ENCODE peak calls at places on chromosome 16, in four cellular contexts. F is left ventricle myocardium inferior, O is fibroblast of lung, K is heart left ventricle. X is an unnamed sample.

GRCh38 chr16:21060027-21060510 is 90.6 kb downstream of the DNAH3 start:
- DNase-seq in F (no peak), O (no peak), K (no peak), X (no peak)

GRCh38 chr16:72442381-72443158 is 270.6 kb upstream of the PMFBP1 start:
- DNase-seq in F (no peak), O (peak; percentile 42), K (no peak), X (no peak)

GRCh38 chr16:50253511-50253903 is 12.8 kb upstream of the ADCY7 start:
- DNase-seq in F (no peak), O (no peak), K (no peak), X (no peak)

GRCh38 chr16:4723071-4723767 is 10.9 kb downstream of the ANKS3 start:
- DNase-seq in F (no peak), O (peak; percentile 92), K (no peak), X (no peak)

GRCh38 chr16:89413811-89414585 is 76.4 kb downstream of the ANKRD11 start:
- DNase-seq in F (peak; percentile 47), O (no peak), K (no peak), X (no peak)

GRCh38 chr16:88077328-88078108 is 126.3 kb downstream of the BANP start:
- DNase-seq in F (peak; percentile 48), O (no peak), K (peak; percentile 67), X (peak; percentile 90)

GRCh38 chr16:79519448-79519847 is 81.1 kb downstream of the MAF start:
- DNase-seq in F (peak; percentile 33), O (no peak), K (peak; percentile 49), X (no peak)

GRCh38 chr16:87054856-87055255 is 262.3 kb downstream of the C16orf95 start:
- DNase-seq in F (no peak), O (no peak), K (no peak), X (no peak)

GRCh38 chr16:3456374-3456773 is 12.9 kb downstream of the NAA60 start:
- DNase-seq in F (no peak), O (no peak), K (no peak), X (no peak)

GRCh38 chr16:23587726-23588125 is 8.4 kb downstream of the NDUFAB1 start:
- DNase-seq in F (peak; percentile 36), O (peak; percentile 97), K (no peak), X (no peak)

GRCh38 chr16:77499373-77500285 is 64.8 kb upstream of the ADAMTS18 start:
- DNase-seq in F (peak; percentile 13), O (peak; percentile 71), K (peak; percentile 33), X (peak; percentile 15)

GRCh38 chr16:50323335-50324011 is 45.3 kb downstream of the BRD7 start:
- DNase-seq in F (no peak), O (peak; percentile 42), K (no peak), X (no peak)

GRCh38 chr16:53121666-53122065 is 66.9 kb downstream of the CHD9 start:
- DNase-seq in F (no peak), O (no peak), K (no peak), X (no peak)

GRCh38 chr16:14097182-14097951 is 26.2 kb downstream of the MRTFB start:
- DNase-seq in F (no peak), O (no peak), K (no peak), X (peak; percentile 98)

GRCh38 chr16:87487361-87487924 is 5.4 kb downstream of the ZCCHC14 start:
- DNase-seq in F (peak; percentile 39), O (peak; percentile 28), K (peak; percentile 56), X (no peak)

GRCh38 chr16:15521390-15521757 is 87.0 kb downstream of the BMERB1 start:
- DNase-seq in F (no peak), O (no peak), K (no peak), X (no peak)

GRCh38 chr16:47143329-47143676 is 442 bp downstream of the NETO2 start:
- DNase-seq in F (peak; percentile 47), O (peak; percentile 63), K (peak; percentile 57), X (peak; percentile 34)

GRCh38 chr16:4217246-4218131 is 24.4 kb downstream of the SRL start:
- DNase-seq in F (peak; percentile 80), O (no peak), K (peak; percentile 93), X (peak; percentile 73)

GRCh38 chr16:84540194-84540593 is 35.7 kb upstream of the MEAK7 start:
- DNase-seq in F (no peak), O (no peak), K (no peak), X (no peak)

GRCh38 chr16:84535408-84535807 is 30.9 kb upstream of the MEAK7 start:
- DNase-seq in F (no peak), O (no peak), K (no peak), X (no peak)

GRCh38 chr16:84535851-84536250 is 31.4 kb upstream of the MEAK7 start:
- DNase-seq in F (no peak), O (no peak), K (no peak), X (no peak)

GRCh38 chr16:84538441-84538840 is 34.0 kb upstream of the MEAK7 start:
- DNase-seq in F (no peak), O (no peak), K (no peak), X (no peak)

GRCh38 chr16:84537431-84538151 is 33.1 kb upstream of the MEAK7 start:
- DNase-seq in F (no peak), O (no peak), K (no peak), X (no peak)
- H3K4me3 ChIP-seq in F (no peak overlapping the region), O (no peak overlapping the region), K (no peak overlapping the region), X (no peak overlapping the region)

GRCh38 chr16:66169817-66170216 is 196.7 kb upstream of the CDH5 start:
- DNase-seq in F (no peak), O (no peak), K (no peak), X (no peak)

GRCh38 chr16:66168777-66169176 is 197.7 kb upstream of the CDH5 start:
- DNase-seq in F (no peak), O (no peak), K (no peak), X (no peak)

GRCh38 chr16:66166451-66166850 is 200.0 kb upstream of the CDH5 start:
- DNase-seq in F (no peak), O (peak; percentile 32), K (no peak), X (no peak)

GRCh38 chr16:66165879-66166278 is 200.6 kb upstream of the CDH5 start:
- DNase-seq in F (no peak), O (no peak), K (no peak), X (no peak)

GRCh38 chr16:66167564-66168291 is 198.8 kb upstream of the CDH5 start:
- DNase-seq in F (no peak), O (peak; percentile 96), K (no peak), X (no peak)
- TF ChIP-seq CTCF in F (peak; percentile 29), O (peak; percentile 68), K (peak; percentile 28), X (peak; percentile 35)

GRCh38 chr16:27436921-27437650 is 35.1 kb downstream of the IL21R start:
- DNase-seq in F (no peak), O (no peak), K (no peak), X (no peak)

GRCh38 chr16:27432600-27432957 is 30.6 kb downstream of the IL21R start:
- DNase-seq in F (no peak), O (peak; percentile 87), K (no peak), X (no peak)

GRCh38 chr16:27431773-27432599 is 30.0 kb downstream of the IL21R start:
- DNase-seq in F (no peak), O (peak; percentile 27), K (no peak), X (no peak)

GRCh38 chr16:27436065-27436464 is 34.1 kb downstream of the IL21R start:
- DNase-seq in F (no peak), O (no peak), K (no peak), X (no peak)

DNA sequence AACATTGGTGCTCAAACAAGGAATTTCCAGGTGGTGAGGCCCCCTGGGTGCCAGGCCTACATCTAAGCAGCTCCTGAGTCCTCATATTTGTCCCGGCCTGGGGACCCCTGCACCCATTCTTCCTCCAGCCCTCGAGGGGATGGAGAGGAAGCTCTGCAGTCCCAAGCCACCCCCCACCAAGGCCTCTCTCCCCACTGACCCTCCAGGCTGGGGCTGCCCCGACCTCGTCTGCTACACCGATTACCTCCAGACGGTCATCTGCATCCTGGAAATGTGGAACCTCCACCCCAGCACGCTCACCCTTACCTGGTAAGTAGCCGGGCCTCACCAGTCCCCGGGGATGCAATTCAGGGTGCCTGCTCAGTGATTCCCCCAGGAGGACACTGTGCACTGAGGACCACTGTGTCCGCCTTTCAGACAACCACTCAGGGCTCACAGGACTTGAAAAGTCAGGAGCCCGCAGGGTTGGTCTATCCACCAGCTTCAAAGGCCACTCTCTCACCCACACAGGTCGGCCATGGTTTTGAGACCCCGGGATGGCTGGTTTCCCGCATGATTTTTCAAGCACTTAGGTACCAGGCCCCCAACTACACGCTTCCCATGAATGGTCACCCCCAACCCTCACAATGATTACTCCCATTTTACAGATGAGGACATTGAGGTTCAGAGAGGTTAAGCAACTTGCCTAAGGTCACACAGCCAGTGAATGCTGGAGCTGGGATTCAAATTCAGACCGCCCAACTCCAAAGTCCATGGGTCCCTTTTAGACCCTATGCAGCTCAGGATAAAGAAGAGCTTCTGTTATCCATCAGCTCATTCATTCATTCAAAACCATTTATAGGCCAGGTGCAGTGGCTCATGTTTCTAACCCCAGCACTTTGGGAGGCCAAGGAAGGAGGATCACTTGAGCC is 32.4 kb downstream of the IL21R start:
- DNase-seq in F (no peak), O (no peak), K (no peak), X (no peak)
- H3K4me3 ChIP-seq in F (no peak overlapping the region), O (no peak overlapping the region), K (no peak overlapping the region), X (no peak overlapping the region)

DNA sequence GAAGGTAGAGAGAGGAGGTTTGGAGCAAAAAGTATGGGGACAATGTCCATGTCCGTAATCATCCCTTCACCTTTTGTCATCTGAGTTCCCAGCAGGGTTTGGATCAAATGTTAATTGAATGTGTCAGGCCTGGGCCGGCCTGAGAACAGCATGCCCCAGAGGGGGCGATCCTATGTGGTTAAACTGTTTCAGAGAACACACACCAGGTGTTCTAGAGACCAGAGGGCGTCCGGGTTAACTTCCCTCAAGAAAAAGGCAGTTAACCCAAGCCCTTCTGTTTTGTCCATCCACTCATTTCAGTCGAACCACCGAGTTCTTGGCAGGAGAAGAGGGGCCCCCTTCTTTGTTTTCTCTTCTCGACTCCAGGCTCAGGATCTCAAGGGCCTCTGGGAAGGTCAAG is 142.7 kb downstream of the IRX3 start:
- DNase-seq in F (no peak), O (no peak), K (no peak), X (no peak)
- TF ChIP-seq CTCF in F (no peak), O (no peak), K (no peak), X (no peak)

GRCh38 chr16:55479560-55480197 is 681 bp downstream of the MMP2 start:
- DNase-seq in F (no peak), O (no peak), K (no peak), X (no peak)
- H3K4me3 ChIP-seq in F (peak overlapping the region; percentile 71), O (peak overlapping the region; percentile 92), K (peak overlapping the region; percentile 57), X (no peak overlapping the region)

GRCh38 chr16:25040543-25040942 is 25.4 kb upstream of the ARHGAP17 start:
- DNase-seq in F (no peak), O (no peak), K (no peak), X (no peak)

GRCh38 chr16:25037221-25037620 is 22.1 kb upstream of the ARHGAP17 start:
- DNase-seq in F (no peak), O (no peak), K (no peak), X (no peak)

GRCh38 chr16:25038239-25038954 is 23.2 kb upstream of the ARHGAP17 start:
- DNase-seq in F (no peak), O (no peak), K (no peak), X (no peak)

GRCh38 chr16:25037632-25038031 is 22.5 kb upstream of the ARHGAP17 start:
- DNase-seq in F (no peak), O (no peak), K (no peak), X (no peak)

DNA sequence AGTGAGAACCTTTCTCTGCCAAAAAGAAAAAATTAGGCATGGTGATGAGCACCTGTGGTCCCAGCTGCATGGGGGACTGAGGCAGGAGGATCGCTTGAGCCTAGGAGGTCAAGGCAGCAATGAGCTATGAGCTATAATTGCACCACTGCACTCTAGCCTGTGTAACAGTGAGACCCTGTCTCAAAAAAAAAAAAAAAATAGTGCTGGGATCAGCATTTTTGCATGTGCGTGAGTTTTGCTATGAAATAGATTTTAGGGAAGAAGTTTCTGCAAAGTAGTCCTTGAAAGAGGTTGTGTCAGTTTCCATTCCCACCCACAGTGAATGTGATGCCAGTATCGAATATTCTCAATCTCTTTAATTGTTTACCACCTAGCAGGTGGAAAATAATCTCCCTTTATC is 26.3 kb upstream of the ARHGAP17 start:
- DNase-seq in F (no peak), O (no peak), K (no peak), X (no peak)
- TF ChIP-seq CTCF in F (no peak), O (no peak), K (no peak), X (no peak)